ENCODE peak calls at places on chromosomes 11 and 22, in six cellular contexts. One of them, this sample, is unnamed. For H3K4me1, the result is how much of the 10 kb centered on the place peaks cover.

GRCh38 chr22:41668971-41669911 is 19.4 kb downstream of the SNU13 start:
- DNase-seq in HCT116: no peak
- DNase-seq in fibroblast of lung: peak
- DNase-seq in lung: no peak
- DNase-seq in Peyer's patch: peak
- DNase-seq in ovary: no peak
- DNase-seq in this sample: no peak

GRCh38 chr11:18000760-18001159 is 12.1 kb downstream of the SERGEF start:
- DNase-seq in lung: no peak
- DNase-seq in ovary: no peak
- DNase-seq in Peyer's patch: no peak
- DNase-seq in HCT116: no peak
- DNase-seq in fibroblast of lung: no peak
- DNase-seq in this sample: no peak

GRCh38 chr22:27873476-27873875 is 45.6 kb downstream of the PITPNB start:
- DNase-seq in HCT116: no peak
- DNase-seq in fibroblast of lung: no peak
- DNase-seq in lung: no peak
- DNase-seq in Peyer's patch: no peak
- DNase-seq in ovary: no peak
- DNase-seq in this sample: no peak

GRCh38 chr11:108559904-108560303 is 33.7 kb downstream of the EXPH5 start:
- DNase-seq in HCT116: no peak
- DNase-seq in ovary: no peak
- DNase-seq in lung: no peak
- DNase-seq in Peyer's patch: no peak
- DNase-seq in fibroblast of lung: peak
- DNase-seq in this sample: no peak

GRCh38 chr11:132644511-132644910 is 887.8 kb downstream of the OPCML start:
- DNase-seq in fibroblast of lung: no peak
- DNase-seq in Peyer's patch: no peak
- DNase-seq in ovary: no peak
- DNase-seq in lung: no peak
- DNase-seq in HCT116: no peak
- DNase-seq in this sample: no peak

GRCh38 chr11:101478587-101479375 is 105.0 kb downstream of the TRPC6 start:
- DNase-seq in HCT116: no peak
- DNase-seq in Peyer's patch: no peak
- DNase-seq in fibroblast of lung: peak
- DNase-seq in lung: no peak
- DNase-seq in ovary: no peak
- DNase-seq in this sample: no peak

GRCh38 chr11:46762248-46762647 is 43.2 kb downstream of the F2 start:
- DNase-seq in HCT116: no peak
- DNase-seq in fibroblast of lung: no peak
- DNase-seq in Peyer's patch: no peak
- DNase-seq in lung: no peak
- DNase-seq in ovary: no peak
- DNase-seq in this sample: no peak

GRCh38 chr11:79312591-79313267 is 128.1 kb downstream of the TENM4 start:
- DNase-seq in ovary: no peak
- DNase-seq in lung: no peak
- DNase-seq in fibroblast of lung: no peak
- DNase-seq in HCT116: no peak
- DNase-seq in Peyer's patch: no peak
- DNase-seq in this sample: no peak

GRCh38 chr11:120518356-120518755 is 6.8 kb downstream of the GRIK4 start:
- DNase-seq in lung: no peak
- DNase-seq in ovary: peak
- DNase-seq in Peyer's patch: no peak
- DNase-seq in HCT116: no peak
- DNase-seq in fibroblast of lung: no peak
- DNase-seq in this sample: no peak

GRCh38 chr11:119422505-119423416 is at the start of gene THY1:
- DNase-seq in HCT116: no peak
- DNase-seq in ovary: no peak
- DNase-seq in Peyer's patch: no peak
- DNase-seq in fibroblast of lung: peak
- DNase-seq in lung: no peak
- DNase-seq in this sample: no peak

GRCh38 chr11:16511109-16511806 is 154.9 kb upstream of the SOX6 start:
- DNase-seq in lung: no peak
- DNase-seq in fibroblast of lung: peak
- DNase-seq in Peyer's patch: no peak
- DNase-seq in ovary: no peak
- DNase-seq in HCT116: no peak
- DNase-seq in this sample: no peak

GRCh38 chr11:36398261-36398953 is 102.3 kb downstream of the PRR5L start:
- DNase-seq in ovary: no peak
- DNase-seq in lung: no peak
- DNase-seq in HCT116: no peak
- DNase-seq in fibroblast of lung: peak
- DNase-seq in Peyer's patch: no peak
- DNase-seq in this sample: no peak

GRCh38 chr11:6385046-6385777 is 5.1 kb upstream of the SMPD1 start:
- DNase-seq in fibroblast of lung: no peak
- DNase-seq in HCT116: no peak
- DNase-seq in ovary: no peak
- DNase-seq in Peyer's patch: no peak
- DNase-seq in lung: no peak
- DNase-seq in this sample: no peak

GRCh38 chr22:37999640-38000272 is 15.4 kb upstream of the SOX10 start:
- DNase-seq in HCT116: peak
- DNase-seq in fibroblast of lung: peak
- DNase-seq in Peyer's patch: no peak
- DNase-seq in ovary: no peak
- DNase-seq in lung: no peak
- DNase-seq in this sample: peak
- H3K4me1 ChIP-seq in HCT116: under half
- H3K4me1 ChIP-seq in fibroblast of lung: under half
- H3K4me1 ChIP-seq in Peyer's patch: under half
- H3K4me1 ChIP-seq in ovary: under half
- H3K4me1 ChIP-seq in lung: under half
- H3K4me1 ChIP-seq in this sample: under half

GRCh38 chr11:86571273-86571948 is 101.0 kb downstream of the ME3 start:
- DNase-seq in lung: no peak
- DNase-seq in Peyer's patch: no peak
- DNase-seq in fibroblast of lung: no peak
- DNase-seq in ovary: no peak
- DNase-seq in HCT116: peak
- DNase-seq in this sample: no peak
- TF ChIP-seq CTCF in lung: no peak
- TF ChIP-seq CTCF in Peyer's patch: peak
- TF ChIP-seq CTCF in fibroblast of lung: no peak
- TF ChIP-seq CTCF in ovary: no peak
- TF ChIP-seq CTCF in HCT116: peak
- TF ChIP-seq CTCF in this sample: peak

DNA sequence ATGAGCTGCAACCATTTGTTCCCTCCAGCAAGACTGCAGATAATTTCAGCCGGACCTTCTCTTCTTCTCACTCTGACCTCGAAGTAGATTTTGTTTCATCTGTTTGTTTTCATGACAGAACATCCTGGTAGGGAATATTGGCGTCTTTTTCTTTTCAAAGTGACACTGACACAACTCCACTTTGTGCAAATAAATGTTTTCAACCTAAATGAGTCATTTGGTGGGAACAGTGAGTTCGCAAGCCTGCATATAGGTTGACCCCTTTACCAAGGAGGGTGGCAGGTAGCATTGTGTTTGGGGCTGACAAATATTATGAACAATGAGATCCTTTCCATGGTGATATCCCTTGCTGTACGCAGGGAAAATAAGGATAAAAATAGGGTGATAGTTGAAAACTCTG is 55.0 kb downstream of the LARGE1 start:
- DNase-seq in fibroblast of lung: no peak
- DNase-seq in ovary: no peak
- DNase-seq in lung: no peak
- DNase-seq in HCT116: no peak
- DNase-seq in Peyer's patch: no peak
- DNase-seq in this sample: no peak
- H3K27ac ChIP-seq in fibroblast of lung: peak
- H3K27ac ChIP-seq in ovary: no peak
- H3K27ac ChIP-seq in lung: no peak
- H3K27ac ChIP-seq in HCT116: no peak
- H3K27ac ChIP-seq in Peyer's patch: no peak
- H3K27ac ChIP-seq in this sample: peak

GRCh38 chr11:26950260-26950719 is 43.6 kb upstream of the FIBIN start:
- DNase-seq in fibroblast of lung: peak
- DNase-seq in Peyer's patch: no peak
- DNase-seq in ovary: no peak
- DNase-seq in lung: peak
- DNase-seq in HCT116: no peak
- DNase-seq in this sample: no peak
- H3K4me1 ChIP-seq in fibroblast of lung: under half
- H3K4me1 ChIP-seq in Peyer's patch: under half
- H3K4me1 ChIP-seq in ovary: under half
- H3K4me1 ChIP-seq in lung: under half
- H3K4me1 ChIP-seq in HCT116: under half
- H3K4me1 ChIP-seq in this sample: under half

This sample was measured in adrenal gland.